ENCODE peak calls at places on chromosome 9, in nine cellular contexts. One of them, this sample, is unnamed.

GRCh38 chr9:14051459-14051858 is 262.5 kb downstream of the NFIB start:
- DNase-seq in posterior cingulate gyrus: no peak
- DNase-seq in SK-N-DZ: no peak
- DNase-seq in activated naive CD4-positive, alpha-beta T cell treated with anti-CD3 and anti-CD28 coated beads, Interleukin-2, amount 50 U/mL, for 72 hours: no peak
- DNase-seq in anterior cingulate cortex: no peak
- DNase-seq in neural progenitor cell: no peak
- DNase-seq in mucosa of gallbladder: no peak
- DNase-seq in astrocyte of the spinal cord: peak; percentile 32
- DNase-seq in lung microvascular endothelial cell: no peak
- DNase-seq in this sample: no peak

GRCh38 chr9:129281506-129282145 is 103.6 kb upstream of the IER5L start:
- DNase-seq in posterior cingulate gyrus: no peak
- DNase-seq in SK-N-DZ: no peak
- DNase-seq in activated naive CD4-positive, alpha-beta T cell treated with anti-CD3 and anti-CD28 coated beads, Interleukin-2, amount 50 U/mL, for 72 hours: no peak
- DNase-seq in anterior cingulate cortex: no peak
- DNase-seq in neural progenitor cell: no peak
- DNase-seq in mucosa of gallbladder: no peak
- DNase-seq in astrocyte of the spinal cord: no peak
- DNase-seq in lung microvascular endothelial cell: no peak
- DNase-seq in this sample: no peak

GRCh38 chr9:121057821-121058220 is 7.7 kb upstream of the C5 start:
- DNase-seq in posterior cingulate gyrus: no peak
- DNase-seq in SK-N-DZ: no peak
- DNase-seq in activated naive CD4-positive, alpha-beta T cell treated with anti-CD3 and anti-CD28 coated beads, Interleukin-2, amount 50 U/mL, for 72 hours: no peak
- DNase-seq in anterior cingulate cortex: no peak
- DNase-seq in neural progenitor cell: no peak
- DNase-seq in mucosa of gallbladder: no peak
- DNase-seq in astrocyte of the spinal cord: no peak
- DNase-seq in lung microvascular endothelial cell: no peak
- DNase-seq in this sample: no peak

GRCh38 chr9:36993933-36994764 is 39.9 kb downstream of the PAX5 start:
- DNase-seq in posterior cingulate gyrus: no peak
- DNase-seq in SK-N-DZ: no peak
- DNase-seq in activated naive CD4-positive, alpha-beta T cell treated with anti-CD3 and anti-CD28 coated beads, Interleukin-2, amount 50 U/mL, for 72 hours: no peak
- DNase-seq in anterior cingulate cortex: no peak
- DNase-seq in neural progenitor cell: no peak
- DNase-seq in mucosa of gallbladder: no peak
- DNase-seq in astrocyte of the spinal cord: no peak
- DNase-seq in lung microvascular endothelial cell: no peak
- DNase-seq in this sample: no peak

GRCh38 chr9:114911167-114911821 is 19.1 kb downstream of the TNFSF8 start:
- DNase-seq in posterior cingulate gyrus: no peak
- DNase-seq in SK-N-DZ: peak; percentile 16
- DNase-seq in activated naive CD4-positive, alpha-beta T cell treated with anti-CD3 and anti-CD28 coated beads, Interleukin-2, amount 50 U/mL, for 72 hours: no peak
- DNase-seq in anterior cingulate cortex: no peak
- DNase-seq in neural progenitor cell: peak; percentile 85
- DNase-seq in mucosa of gallbladder: peak; percentile 25
- DNase-seq in astrocyte of the spinal cord: peak; percentile 37
- DNase-seq in lung microvascular endothelial cell: peak; percentile 67
- DNase-seq in this sample: peak; percentile 24

GRCh38 chr9:100473271-100474081 is 527 bp downstream of the TMEFF1 start:
- DNase-seq in posterior cingulate gyrus: peak; percentile 38
- DNase-seq in SK-N-DZ: peak; percentile 21
- DNase-seq in activated naive CD4-positive, alpha-beta T cell treated with anti-CD3 and anti-CD28 coated beads, Interleukin-2, amount 50 U/mL, for 72 hours: peak; percentile 46
- DNase-seq in anterior cingulate cortex: no peak
- DNase-seq in neural progenitor cell: peak; percentile 80
- DNase-seq in mucosa of gallbladder: no peak
- DNase-seq in astrocyte of the spinal cord: no peak
- DNase-seq in lung microvascular endothelial cell: peak; percentile 47
- DNase-seq in this sample: no peak

GRCh38 chr9:118563677-118564076 is 805.6 kb downstream of the BRINP1 start:
- DNase-seq in posterior cingulate gyrus: no peak
- DNase-seq in SK-N-DZ: no peak
- DNase-seq in activated naive CD4-positive, alpha-beta T cell treated with anti-CD3 and anti-CD28 coated beads, Interleukin-2, amount 50 U/mL, for 72 hours: no peak
- DNase-seq in anterior cingulate cortex: no peak
- DNase-seq in neural progenitor cell: no peak
- DNase-seq in mucosa of gallbladder: no peak
- DNase-seq in astrocyte of the spinal cord: no peak
- DNase-seq in lung microvascular endothelial cell: no peak
- DNase-seq in this sample: no peak

GRCh38 chr9:84393266-84393905 is 52.8 kb upstream of the SLC28A3 start:
- DNase-seq in posterior cingulate gyrus: no peak
- DNase-seq in SK-N-DZ: no peak
- DNase-seq in activated naive CD4-positive, alpha-beta T cell treated with anti-CD3 and anti-CD28 coated beads, Interleukin-2, amount 50 U/mL, for 72 hours: no peak
- DNase-seq in anterior cingulate cortex: no peak
- DNase-seq in neural progenitor cell: no peak
- DNase-seq in mucosa of gallbladder: no peak
- DNase-seq in astrocyte of the spinal cord: no peak
- DNase-seq in lung microvascular endothelial cell: no peak
- DNase-seq in this sample: no peak

GRCh38 chr9:137222190-137223077 is at the start of gene RNF208:
- DNase-seq in posterior cingulate gyrus: no peak
- DNase-seq in SK-N-DZ: peak; percentile 60
- DNase-seq in activated naive CD4-positive, alpha-beta T cell treated with anti-CD3 and anti-CD28 coated beads, Interleukin-2, amount 50 U/mL, for 72 hours: no peak
- DNase-seq in anterior cingulate cortex: no peak
- DNase-seq in neural progenitor cell: peak; percentile 61
- DNase-seq in mucosa of gallbladder: no peak
- DNase-seq in astrocyte of the spinal cord: no peak
- DNase-seq in lung microvascular endothelial cell: no peak
- DNase-seq in this sample: no peak

GRCh38 chr9:88237454-88238280 is 99.4 kb upstream of the SPATA31C2 start:
- DNase-seq in posterior cingulate gyrus: no peak
- DNase-seq in SK-N-DZ: no peak
- DNase-seq in activated naive CD4-positive, alpha-beta T cell treated with anti-CD3 and anti-CD28 coated beads, Interleukin-2, amount 50 U/mL, for 72 hours: no peak
- DNase-seq in anterior cingulate cortex: no peak
- DNase-seq in neural progenitor cell: no peak
- DNase-seq in mucosa of gallbladder: no peak
- DNase-seq in astrocyte of the spinal cord: no peak
- DNase-seq in lung microvascular endothelial cell: no peak
- DNase-seq in this sample: no peak

GRCh38 chr9:110426052-110426709 is 88.5 kb upstream of the TXNDC8 start:
- DNase-seq in posterior cingulate gyrus: no peak
- DNase-seq in SK-N-DZ: no peak
- DNase-seq in activated naive CD4-positive, alpha-beta T cell treated with anti-CD3 and anti-CD28 coated beads, Interleukin-2, amount 50 U/mL, for 72 hours: no peak
- DNase-seq in anterior cingulate cortex: no peak
- DNase-seq in neural progenitor cell: no peak
- DNase-seq in mucosa of gallbladder: no peak
- DNase-seq in astrocyte of the spinal cord: peak; percentile 51
- DNase-seq in lung microvascular endothelial cell: peak; percentile 4
- DNase-seq in this sample: no peak

GRCh38 chr9:111148994-111149759 is 110.9 kb upstream of the LPAR1 start:
- DNase-seq in posterior cingulate gyrus: no peak
- DNase-seq in SK-N-DZ: no peak
- DNase-seq in activated naive CD4-positive, alpha-beta T cell treated with anti-CD3 and anti-CD28 coated beads, Interleukin-2, amount 50 U/mL, for 72 hours: no peak
- DNase-seq in anterior cingulate cortex: no peak
- DNase-seq in neural progenitor cell: no peak
- DNase-seq in mucosa of gallbladder: no peak
- DNase-seq in astrocyte of the spinal cord: no peak
- DNase-seq in lung microvascular endothelial cell: no peak
- DNase-seq in this sample: no peak

GRCh38 chr9:38621434-38622082 is 1.2 kb upstream of the ANKRD18A start:
- DNase-seq in posterior cingulate gyrus: no peak
- DNase-seq in SK-N-DZ: peak; percentile 62
- DNase-seq in activated naive CD4-positive, alpha-beta T cell treated with anti-CD3 and anti-CD28 coated beads, Interleukin-2, amount 50 U/mL, for 72 hours: peak; percentile 49
- DNase-seq in anterior cingulate cortex: no peak
- DNase-seq in neural progenitor cell: peak; percentile 62
- DNase-seq in mucosa of gallbladder: peak; percentile 14
- DNase-seq in astrocyte of the spinal cord: peak; percentile 38
- DNase-seq in lung microvascular endothelial cell: peak; percentile 5
- DNase-seq in this sample: no peak

GRCh38 chr9:95565982-95566381 is 49.2 kb upstream of the PTCH1 start:
- DNase-seq in posterior cingulate gyrus: no peak
- DNase-seq in SK-N-DZ: no peak
- DNase-seq in activated naive CD4-positive, alpha-beta T cell treated with anti-CD3 and anti-CD28 coated beads, Interleukin-2, amount 50 U/mL, for 72 hours: no peak
- DNase-seq in anterior cingulate cortex: no peak
- DNase-seq in neural progenitor cell: no peak
- DNase-seq in mucosa of gallbladder: no peak
- DNase-seq in astrocyte of the spinal cord: no peak
- DNase-seq in lung microvascular endothelial cell: no peak
- DNase-seq in this sample: no peak

GRCh38 chr9:17521456-17521855 is 57.4 kb upstream of the SH3GL2 start:
- DNase-seq in posterior cingulate gyrus: no peak
- DNase-seq in SK-N-DZ: no peak
- DNase-seq in activated naive CD4-positive, alpha-beta T cell treated with anti-CD3 and anti-CD28 coated beads, Interleukin-2, amount 50 U/mL, for 72 hours: no peak
- DNase-seq in anterior cingulate cortex: no peak
- DNase-seq in neural progenitor cell: no peak
- DNase-seq in mucosa of gallbladder: no peak
- DNase-seq in astrocyte of the spinal cord: no peak
- DNase-seq in lung microvascular endothelial cell: no peak
- DNase-seq in this sample: no peak

GRCh38 chr9:134989206-134990065 is 71.7 kb upstream of the FCN1 start:
- DNase-seq in posterior cingulate gyrus: no peak
- DNase-seq in SK-N-DZ: no peak
- DNase-seq in activated naive CD4-positive, alpha-beta T cell treated with anti-CD3 and anti-CD28 coated beads, Interleukin-2, amount 50 U/mL, for 72 hours: no peak
- DNase-seq in anterior cingulate cortex: no peak
- DNase-seq in neural progenitor cell: no peak
- DNase-seq in mucosa of gallbladder: no peak
- DNase-seq in astrocyte of the spinal cord: no peak
- DNase-seq in lung microvascular endothelial cell: no peak
- DNase-seq in this sample: no peak

GRCh38 chr9:5510360-5510931 is at the start of gene PDCD1LG2:
- DNase-seq in posterior cingulate gyrus: no peak
- DNase-seq in SK-N-DZ: no peak
- DNase-seq in activated naive CD4-positive, alpha-beta T cell treated with anti-CD3 and anti-CD28 coated beads, Interleukin-2, amount 50 U/mL, for 72 hours: peak; percentile 38
- DNase-seq in anterior cingulate cortex: no peak
- DNase-seq in neural progenitor cell: no peak
- DNase-seq in mucosa of gallbladder: no peak
- DNase-seq in astrocyte of the spinal cord: peak; percentile 81
- DNase-seq in lung microvascular endothelial cell: peak; percentile 54
- DNase-seq in this sample: peak; percentile 53

GRCh38 chr9:89850153-89850552 is 245.3 kb downstream of the GADD45G start:
- DNase-seq in posterior cingulate gyrus: no peak
- DNase-seq in SK-N-DZ: no peak
- DNase-seq in activated naive CD4-positive, alpha-beta T cell treated with anti-CD3 and anti-CD28 coated beads, Interleukin-2, amount 50 U/mL, for 72 hours: no peak
- DNase-seq in anterior cingulate cortex: no peak
- DNase-seq in neural progenitor cell: no peak
- DNase-seq in mucosa of gallbladder: no peak
- DNase-seq in astrocyte of the spinal cord: no peak
- DNase-seq in lung microvascular endothelial cell: no peak
- DNase-seq in this sample: no peak

GRCh38 chr9:130450344-130451003 is 5.7 kb downstream of the ASS1 start:
- DNase-seq in posterior cingulate gyrus: no peak
- DNase-seq in SK-N-DZ: no peak
- DNase-seq in activated naive CD4-positive, alpha-beta T cell treated with anti-CD3 and anti-CD28 coated beads, Interleukin-2, amount 50 U/mL, for 72 hours: no peak
- DNase-seq in anterior cingulate cortex: no peak
- DNase-seq in neural progenitor cell: no peak
- DNase-seq in mucosa of gallbladder: peak; percentile 89
- DNase-seq in astrocyte of the spinal cord: no peak
- DNase-seq in lung microvascular endothelial cell: no peak
- DNase-seq in this sample: no peak

GRCh38 chr9:19992556-19992955 is 203.7 kb upstream of the SLC24A2 start:
- DNase-seq in posterior cingulate gyrus: no peak
- DNase-seq in SK-N-DZ: no peak
- DNase-seq in activated naive CD4-positive, alpha-beta T cell treated with anti-CD3 and anti-CD28 coated beads, Interleukin-2, amount 50 U/mL, for 72 hours: no peak
- DNase-seq in anterior cingulate cortex: no peak
- DNase-seq in neural progenitor cell: no peak
- DNase-seq in mucosa of gallbladder: no peak
- DNase-seq in astrocyte of the spinal cord: peak; percentile 66
- DNase-seq in lung microvascular endothelial cell: no peak
- DNase-seq in this sample: no peak

GRCh38 chr9:92734931-92735906 is 29.4 kb downstream of the BICD2 start:
- DNase-seq in posterior cingulate gyrus: no peak
- DNase-seq in SK-N-DZ: no peak
- DNase-seq in activated naive CD4-positive, alpha-beta T cell treated with anti-CD3 and anti-CD28 coated beads, Interleukin-2, amount 50 U/mL, for 72 hours: no peak
- DNase-seq in anterior cingulate cortex: no peak
- DNase-seq in neural progenitor cell: no peak
- DNase-seq in mucosa of gallbladder: no peak
- DNase-seq in astrocyte of the spinal cord: no peak
- DNase-seq in lung microvascular endothelial cell: no peak
- DNase-seq in this sample: no peak

GRCh38 chr9:124452841-124453585 is 2.8 kb downstream of the ADGRD2 start:
- DNase-seq in posterior cingulate gyrus: no peak
- DNase-seq in SK-N-DZ: no peak
- DNase-seq in activated naive CD4-positive, alpha-beta T cell treated with anti-CD3 and anti-CD28 coated beads, Interleukin-2, amount 50 U/mL, for 72 hours: no peak
- DNase-seq in anterior cingulate cortex: no peak
- DNase-seq in neural progenitor cell: no peak
- DNase-seq in mucosa of gallbladder: no peak
- DNase-seq in astrocyte of the spinal cord: no peak
- DNase-seq in lung microvascular endothelial cell: no peak
- DNase-seq in this sample: no peak

GRCh38 chr9:120655005-120655622 is 59.2 kb downstream of the MEGF9 start:
- DNase-seq in posterior cingulate gyrus: no peak
- DNase-seq in SK-N-DZ: no peak
- DNase-seq in activated naive CD4-positive, alpha-beta T cell treated with anti-CD3 and anti-CD28 coated beads, Interleukin-2, amount 50 U/mL, for 72 hours: no peak
- DNase-seq in anterior cingulate cortex: no peak
- DNase-seq in neural progenitor cell: no peak
- DNase-seq in mucosa of gallbladder: no peak
- DNase-seq in astrocyte of the spinal cord: peak; percentile 55
- DNase-seq in lung microvascular endothelial cell: peak; percentile 11
- DNase-seq in this sample: no peak

GRCh38 chr9:132249123-132249522 is 87.3 kb downstream of the NTNG2 start:
- DNase-seq in posterior cingulate gyrus: no peak
- DNase-seq in SK-N-DZ: no peak
- DNase-seq in activated naive CD4-positive, alpha-beta T cell treated with anti-CD3 and anti-CD28 coated beads, Interleukin-2, amount 50 U/mL, for 72 hours: no peak
- DNase-seq in anterior cingulate cortex: no peak
- DNase-seq in neural progenitor cell: no peak
- DNase-seq in mucosa of gallbladder: no peak
- DNase-seq in astrocyte of the spinal cord: no peak
- DNase-seq in lung microvascular endothelial cell: no peak
- DNase-seq in this sample: no peak

GRCh38 chr9:34896112-34896511 is 62.0 kb upstream of the PHF24 start:
- DNase-seq in posterior cingulate gyrus: no peak
- DNase-seq in SK-N-DZ: no peak
- DNase-seq in activated naive CD4-positive, alpha-beta T cell treated with anti-CD3 and anti-CD28 coated beads, Interleukin-2, amount 50 U/mL, for 72 hours: no peak
- DNase-seq in anterior cingulate cortex: no peak
- DNase-seq in neural progenitor cell: peak; percentile 13
- DNase-seq in mucosa of gallbladder: no peak
- DNase-seq in astrocyte of the spinal cord: no peak
- DNase-seq in lung microvascular endothelial cell: no peak
- DNase-seq in this sample: no peak

GRCh38 chr9:98993570-98993945 is 49.9 kb downstream of the COL15A1 start:
- DNase-seq in posterior cingulate gyrus: no peak
- DNase-seq in SK-N-DZ: no peak
- DNase-seq in activated naive CD4-positive, alpha-beta T cell treated with anti-CD3 and anti-CD28 coated beads, Interleukin-2, amount 50 U/mL, for 72 hours: no peak
- DNase-seq in anterior cingulate cortex: peak; percentile 17
- DNase-seq in neural progenitor cell: no peak
- DNase-seq in mucosa of gallbladder: no peak
- DNase-seq in astrocyte of the spinal cord: no peak
- DNase-seq in lung microvascular endothelial cell: no peak
- DNase-seq in this sample: no peak

GRCh38 chr9:15142903-15143534 is 164.0 kb downstream of the TTC39B start:
- DNase-seq in posterior cingulate gyrus: no peak
- DNase-seq in SK-N-DZ: peak; percentile 59
- DNase-seq in activated naive CD4-positive, alpha-beta T cell treated with anti-CD3 and anti-CD28 coated beads, Interleukin-2, amount 50 U/mL, for 72 hours: no peak
- DNase-seq in anterior cingulate cortex: no peak
- DNase-seq in neural progenitor cell: peak; percentile 69
- DNase-seq in mucosa of gallbladder: no peak
- DNase-seq in astrocyte of the spinal cord: peak; percentile 64
- DNase-seq in lung microvascular endothelial cell: peak; percentile 78
- DNase-seq in this sample: no peak

GRCh38 chr9:15831384-15831783 is 278.5 kb downstream of the CCDC171 start:
- DNase-seq in posterior cingulate gyrus: no peak
- DNase-seq in SK-N-DZ: no peak
- DNase-seq in activated naive CD4-positive, alpha-beta T cell treated with anti-CD3 and anti-CD28 coated beads, Interleukin-2, amount 50 U/mL, for 72 hours: no peak
- DNase-seq in anterior cingulate cortex: no peak
- DNase-seq in neural progenitor cell: no peak
- DNase-seq in mucosa of gallbladder: no peak
- DNase-seq in astrocyte of the spinal cord: no peak
- DNase-seq in lung microvascular endothelial cell: no peak
- DNase-seq in this sample: no peak

GRCh38 chr9:2228132-2228531 is 213.0 kb downstream of the SMARCA2 start:
- DNase-seq in posterior cingulate gyrus: no peak
- DNase-seq in SK-N-DZ: peak; percentile 5
- DNase-seq in activated naive CD4-positive, alpha-beta T cell treated with anti-CD3 and anti-CD28 coated beads, Interleukin-2, amount 50 U/mL, for 72 hours: peak; percentile 10
- DNase-seq in anterior cingulate cortex: no peak
- DNase-seq in neural progenitor cell: peak; percentile 67
- DNase-seq in mucosa of gallbladder: no peak
- DNase-seq in astrocyte of the spinal cord: no peak
- DNase-seq in lung microvascular endothelial cell: no peak
- DNase-seq in this sample: no peak

GRCh38 chr9:89954229-89954628 is 349.4 kb downstream of the GADD45G start:
- DNase-seq in posterior cingulate gyrus: no peak
- DNase-seq in SK-N-DZ: no peak
- DNase-seq in activated naive CD4-positive, alpha-beta T cell treated with anti-CD3 and anti-CD28 coated beads, Interleukin-2, amount 50 U/mL, for 72 hours: no peak
- DNase-seq in anterior cingulate cortex: no peak
- DNase-seq in neural progenitor cell: no peak
- DNase-seq in mucosa of gallbladder: no peak
- DNase-seq in astrocyte of the spinal cord: no peak
- DNase-seq in lung microvascular endothelial cell: no peak
- DNase-seq in this sample: no peak

GRCh38 chr9:37348917-37349316 is 73.6 kb upstream of the GRHPR start:
- DNase-seq in posterior cingulate gyrus: no peak
- DNase-seq in SK-N-DZ: no peak
- DNase-seq in activated naive CD4-positive, alpha-beta T cell treated with anti-CD3 and anti-CD28 coated beads, Interleukin-2, amount 50 U/mL, for 72 hours: no peak
- DNase-seq in anterior cingulate cortex: no peak
- DNase-seq in neural progenitor cell: no peak
- DNase-seq in mucosa of gallbladder: no peak
- DNase-seq in astrocyte of the spinal cord: no peak
- DNase-seq in lung microvascular endothelial cell: no peak
- DNase-seq in this sample: no peak

This sample was measured in GM04503.